ENCODE peak calls at places on chromosome 1, in eight cellular contexts. O, A, Z, Y, M, L, T and D are unnamed samples.

GRCh38 chr1:147842578-147842977 is 60.0 kb upstream of the GJA8 start:
- DNase-seq in O (no peak), A (no peak), Z (no peak), Y (no peak), M (no peak), L (no peak), T (no peak), D (no peak)

GRCh38 chr1:200035956-200036615 is 8.6 kb downstream of the NR5A2 start:
- DNase-seq in O (no peak), A (no peak), Z (no peak), Y (no peak), M (no peak), L (no peak), T (no peak), D (no peak)

GRCh38 chr1:51234721-51235425 is 1.2 kb upstream of the RNF11 start:
- DNase-seq in O (no peak), A (peak; percentile 30), Z (no peak), Y (peak; percentile 69), M (peak; percentile 29), L (peak; percentile 84), T (no peak), D (peak; percentile 25)

GRCh38 chr1:36910886-36911540 is 123.3 kb downstream of the GRIK3 start:
- DNase-seq in O (no peak), A (no peak), Z (no peak), Y (no peak), M (no peak), L (no peak), T (no peak), D (no peak)

GRCh38 chr1:221663321-221663720 is 78.6 kb downstream of the DUSP10 start:
- DNase-seq in O (no peak), A (no peak), Z (no peak), Y (no peak), M (no peak), L (no peak), T (peak; percentile 59), D (no peak)

GRCh38 chr1:230127105-230128054 is 60.3 kb downstream of the GALNT2 start:
- DNase-seq in O (no peak), A (peak; percentile 55), Z (no peak), Y (no peak), M (peak; percentile 16), L (no peak), T (no peak), D (peak; percentile 87)

GRCh38 chr1:168391759-168392681 is 111.3 kb downstream of the TBX19 start:
- DNase-seq in O (no peak), A (no peak), Z (no peak), Y (no peak), M (no peak), L (peak; percentile 52), T (no peak), D (no peak)

GRCh38 chr1:235410467-235410866 is 43.2 kb downstream of the TBCE start:
- DNase-seq in O (no peak), A (no peak), Z (no peak), Y (no peak), M (no peak), L (no peak), T (no peak), D (no peak)

GRCh38 chr1:174191255-174191906 is 32.1 kb downstream of the RABGAP1L start:
- DNase-seq in O (no peak), A (no peak), Z (no peak), Y (peak; percentile 7), M (no peak), L (no peak), T (peak; percentile 84), D (no peak)

GRCh38 chr1:15706751-15707150 is 22.6 kb downstream of the PLEKHM2 start:
- DNase-seq in O (no peak), A (no peak), Z (no peak), Y (no peak), M (no peak), L (no peak), T (no peak), D (no peak)

GRCh38 chr1:84842748-84843231 is 50.2 kb downstream of the LPAR3 start:
- DNase-seq in O (no peak), A (no peak), Z (no peak), Y (peak; percentile 9), M (no peak), L (no peak), T (peak; percentile 53), D (no peak)